ENCODE peak calls at places on chromosomes 7 and 10, in seven cellular contexts. P, T, L, X, S, K and I are unnamed samples.
A peak's percentile ranks its signal among the peaks of the same experiment; 100 is the strongest.

GRCh38 chr7:132138817-132139216 is 437.5 kb downstream of the PLXNA4 start:
- ATAC-seq in S (no peak), T (no peak), K (peak; percentile 58), X (no peak), P (no peak), L (no peak), I (no peak)

GRCh38 chr7:114856625-114857024 is 65.3 kb upstream of the MDFIC start:
- ATAC-seq in L (no peak), T (no peak), X (no peak), P (no peak), S (no peak), K (no peak), I (no peak)

GRCh38 chr7:45001138-45001694 is 1.2 kb downstream of the CCM2 start:
- ATAC-seq in P (peak; percentile 37), T (no peak), X (no peak), S (no peak), K (no peak), L (peak; percentile 13), I (no peak)

GRCh38 chr10:88865281-88865876 is 13.7 kb upstream of the ANKRD22 start:
- ATAC-seq in L (peak; percentile 97), T (no peak), X (no peak), K (peak; percentile 70), P (peak; percentile 63), S (no peak), I (no peak)

GRCh38 chr7:18740579-18740988 is 245.0 kb downstream of the HDAC9 start:
- ATAC-seq in L (no peak), P (peak; percentile 85), S (no peak), K (no peak), X (no peak), T (no peak), I (no peak)

GRCh38 chr10:79184141-79184625 is 115.4 kb downstream of the ZMIZ1 start:
- ATAC-seq in S (no peak), K (peak; percentile 85), P (no peak), T (peak; percentile 44), L (peak; percentile 28), X (peak; percentile 73), I (peak; percentile 48)

GRCh38 chr10:18224626-18225445 is 84.6 kb downstream of the CACNB2 start:
- ATAC-seq in K (no peak), X (no peak), P (no peak), L (no peak), T (no peak), S (no peak), I (peak; percentile 61)

GRCh38 chr7:81709836-81710235 is 60.0 kb downstream of the HGF start:
- ATAC-seq in X (no peak), P (no peak), L (no peak), S (no peak), K (peak; percentile 47), T (no peak), I (no peak)

GRCh38 chr7:23287612-23288011 is 11.5 kb upstream of the MALSU1 start:
- ATAC-seq in L (no peak), T (peak; percentile 25), K (no peak), S (no peak), X (no peak), P (peak; percentile 67), I (no peak)

GRCh38 chr7:151010307-151011096 is 13.8 kb downstream of the ATG9B start:
- ATAC-seq in K (peak; percentile 15), T (peak; percentile 44), S (no peak), L (peak; percentile 5), P (no peak), X (peak; percentile 54), I (no peak)

GRCh38 chr10:3836222-3836820 is 51.3 kb upstream of the KLF6 start:
- ATAC-seq in X (no peak), L (no peak), P (peak; percentile 89), K (no peak), S (no peak), T (no peak), I (no peak)

GRCh38 chr10:53765311-53765710 is 992.7 kb upstream of the MBL2 start:
- ATAC-seq in K (no peak), X (no peak), S (no peak), P (no peak), T (no peak), L (no peak), I (no peak)

GRCh38 chr10:50621981-50622496 is 1.7 kb downstream of the SGMS1 start:
- ATAC-seq in K (peak; percentile 28), X (peak; percentile 56), T (peak; percentile 3), L (peak; percentile 56), P (peak; percentile 24), S (peak; percentile 65), I (peak; percentile 72)
- TF ChIP-seq POLR2A in K (no peak), X (peak; percentile 60), T (no peak), L (peak; percentile 47), P (peak; percentile 31), S (no peak), I (peak; percentile 28)

GRCh38 chr10:86756511-86757109 is at the start of gene BMPR1A:
- ATAC-seq in P (peak; percentile 46), K (peak; percentile 72), X (peak; percentile 92), T (peak; percentile 49), L (peak; percentile 6), S (peak; percentile 47), I (no peak)
- TF ChIP-seq POLR2A in P (peak; percentile 17), K (peak; percentile 65), X (no peak), T (no peak), L (no peak), S (no peak), I (peak; percentile 61)

DNA sequence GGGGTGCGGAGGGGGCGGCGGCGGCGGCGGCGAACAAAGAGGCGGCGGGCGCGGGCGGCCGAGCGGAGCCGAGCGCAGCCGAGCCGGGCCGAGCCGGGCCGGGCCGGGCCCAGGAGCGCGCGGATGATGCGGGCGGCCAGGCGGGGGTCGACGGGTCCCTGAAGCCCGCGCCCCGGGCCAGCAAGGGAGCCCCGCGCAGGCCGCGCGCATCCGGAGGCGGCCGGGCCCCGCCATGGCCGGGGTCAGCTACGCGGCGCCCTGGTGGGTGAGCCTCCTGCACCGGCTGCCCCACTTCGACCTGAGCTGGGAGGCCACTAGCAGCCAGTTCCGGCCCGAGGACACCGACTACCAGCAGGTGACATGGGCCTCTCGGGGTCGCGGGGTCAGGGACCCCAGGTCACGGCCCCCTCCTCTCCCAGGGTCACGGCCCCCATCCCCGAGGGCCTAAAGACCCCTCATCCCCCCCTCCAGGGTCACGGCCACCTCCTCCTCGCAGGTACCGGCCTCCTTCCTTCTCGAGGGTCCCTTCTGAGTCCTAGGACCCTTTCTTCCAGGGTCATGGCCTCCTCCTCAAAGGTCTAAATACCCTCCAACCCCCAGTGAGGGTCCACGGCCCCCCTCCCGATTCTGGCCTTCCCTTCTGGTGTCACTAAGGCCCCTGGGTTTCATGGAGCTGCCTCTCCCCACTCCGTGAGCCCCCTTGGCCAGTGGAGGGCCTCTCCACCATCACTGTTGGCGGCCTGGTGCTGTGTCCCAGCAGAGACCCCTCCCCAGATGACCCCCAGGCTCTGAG is at the start of gene TTYH3:
- ATAC-seq in S (no peak), T (peak; percentile 3), L (no peak), P (peak; percentile 34), K (peak; percentile 35), X (no peak), I (peak; percentile 55)
- TF ChIP-seq POLR2A in S (no peak), T (no peak), L (peak; percentile 83), P (peak; percentile 62), K (peak; percentile 19), X (peak; percentile 39), I (peak; percentile 16)

DNA sequence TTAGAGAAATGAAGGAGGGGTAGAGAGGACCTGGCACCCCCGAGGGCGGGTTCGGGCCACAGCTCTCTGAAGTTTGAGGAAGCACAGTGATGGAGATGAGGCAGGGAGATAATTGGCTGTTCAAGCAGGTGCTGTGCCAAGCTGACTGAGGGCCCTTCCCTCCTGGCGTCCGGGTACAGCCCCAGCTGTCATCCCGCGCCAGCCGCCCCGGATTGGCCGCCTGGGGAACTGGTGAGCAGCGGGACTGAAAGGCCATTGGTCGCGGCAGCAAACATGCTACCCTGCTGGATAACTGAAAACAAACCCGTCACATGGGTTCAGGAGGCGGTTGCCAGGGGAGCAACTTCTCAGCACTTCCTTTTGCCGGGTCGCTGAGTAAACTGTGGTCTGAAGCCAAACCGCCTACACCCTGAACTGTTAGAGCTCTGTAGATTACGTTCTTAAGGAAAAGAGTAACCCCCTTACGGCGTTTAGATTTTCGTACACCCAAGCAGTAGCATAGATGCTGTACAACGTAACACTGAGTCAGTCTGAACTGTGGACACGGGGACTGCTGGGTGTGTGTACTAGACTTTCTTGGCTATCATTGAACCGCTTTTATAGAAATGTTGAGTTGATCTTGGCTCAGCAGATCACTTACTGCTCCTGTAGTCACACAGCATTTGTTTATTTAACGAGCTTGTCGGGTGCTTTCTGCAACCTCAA is 1.3 kb downstream of the INSIG1 start:
- ATAC-seq in X (peak; percentile 94), K (peak; percentile 83), S (peak; percentile 85), L (peak; percentile 38), T (peak; percentile 71), P (peak; percentile 85), I (peak; percentile 81)
- TF ChIP-seq POLR2A in X (peak; percentile 82), K (no peak), S (no peak), L (peak; percentile 51), T (no peak), P (peak; percentile 84), I (no peak)